ENCODE peak calls at places on chromosome 1, in seven cellular contexts. One of them, this sample, is unnamed.
A peak's percentile ranks its signal among the peaks of the same experiment; 100 is the strongest.

GRCh38 chr1:113388621-113389355 is 1.5 kb upstream of the MAGI3 start:
- DNase-seq in OCI-LY7: no peak
- DNase-seq in fibroblast of the aortic adventitia: peak; percentile 17
- DNase-seq in left ventricle myocardium inferior: no peak
- DNase-seq in choroid plexus epithelial cell: no peak
- DNase-seq in cardiac muscle cell: peak; percentile 19
- DNase-seq in astrocyte of the spinal cord: no peak
- DNase-seq in this sample: peak; percentile 2

GRCh38 chr1:235105051-235106043 is 23.3 kb downstream of the TOMM20 start:
- DNase-seq in left ventricle myocardium inferior: no peak
- DNase-seq in fibroblast of the aortic adventitia: peak; percentile 27
- DNase-seq in astrocyte of the spinal cord: no peak
- DNase-seq in OCI-LY7: peak; percentile 13
- DNase-seq in choroid plexus epithelial cell: peak; percentile 20
- DNase-seq in cardiac muscle cell: no peak
- DNase-seq in this sample: no peak

GRCh38 chr1:97366986-97367385 is 553.8 kb downstream of the DPYD start:
- DNase-seq in left ventricle myocardium inferior: no peak
- DNase-seq in choroid plexus epithelial cell: no peak
- DNase-seq in astrocyte of the spinal cord: no peak
- DNase-seq in cardiac muscle cell: no peak
- DNase-seq in fibroblast of the aortic adventitia: no peak
- DNase-seq in OCI-LY7: no peak
- DNase-seq in this sample: no peak

GRCh38 chr1:30464187-30464617 is 259.2 kb downstream of the MATN1 start:
- DNase-seq in cardiac muscle cell: no peak
- DNase-seq in OCI-LY7: no peak
- DNase-seq in fibroblast of the aortic adventitia: no peak
- DNase-seq in left ventricle myocardium inferior: no peak
- DNase-seq in astrocyte of the spinal cord: no peak
- DNase-seq in choroid plexus epithelial cell: no peak
- DNase-seq in this sample: no peak

GRCh38 chr1:42966688-42967609 is 8.3 kb upstream of the SLC2A1 start:
- DNase-seq in cardiac muscle cell: no peak
- DNase-seq in OCI-LY7: no peak
- DNase-seq in left ventricle myocardium inferior: no peak
- DNase-seq in astrocyte of the spinal cord: peak; percentile 96
- DNase-seq in choroid plexus epithelial cell: peak; percentile 95
- DNase-seq in fibroblast of the aortic adventitia: peak; percentile 84
- DNase-seq in this sample: no peak

GRCh38 chr1:7704214-7705047 is 66.7 kb upstream of the VAMP3 start:
- DNase-seq in choroid plexus epithelial cell: peak; percentile 88
- DNase-seq in left ventricle myocardium inferior: peak; percentile 96
- DNase-seq in cardiac muscle cell: peak; percentile 96
- DNase-seq in OCI-LY7: no peak
- DNase-seq in fibroblast of the aortic adventitia: peak; percentile 62
- DNase-seq in astrocyte of the spinal cord: peak; percentile 81
- DNase-seq in this sample: peak; percentile 99

GRCh38 chr1:82485591-82486369 is 685.0 kb downstream of the ADGRL2 start:
- DNase-seq in astrocyte of the spinal cord: peak; percentile 80
- DNase-seq in cardiac muscle cell: peak; percentile 18
- DNase-seq in fibroblast of the aortic adventitia: peak; percentile 60
- DNase-seq in left ventricle myocardium inferior: peak; percentile 33
- DNase-seq in choroid plexus epithelial cell: peak; percentile 85
- DNase-seq in OCI-LY7: no peak
- DNase-seq in this sample: no peak

GRCh38 chr1:234840843-234841242 is 230.9 kb upstream of the IRF2BP2 start:
- DNase-seq in OCI-LY7: no peak
- DNase-seq in choroid plexus epithelial cell: no peak
- DNase-seq in astrocyte of the spinal cord: no peak
- DNase-seq in cardiac muscle cell: no peak
- DNase-seq in left ventricle myocardium inferior: no peak
- DNase-seq in fibroblast of the aortic adventitia: no peak
- DNase-seq in this sample: no peak

GRCh38 chr1:117897551-117897950 is 31.9 kb downstream of the GDAP2 start:
- DNase-seq in OCI-LY7: no peak
- DNase-seq in choroid plexus epithelial cell: peak; percentile 52
- DNase-seq in left ventricle myocardium inferior: no peak
- DNase-seq in fibroblast of the aortic adventitia: peak; percentile 32
- DNase-seq in astrocyte of the spinal cord: no peak
- DNase-seq in cardiac muscle cell: no peak
- DNase-seq in this sample: no peak

GRCh38 chr1:159602501-159602900 is 14.9 kb downstream of the APCS start:
- DNase-seq in cardiac muscle cell: no peak
- DNase-seq in OCI-LY7: no peak
- DNase-seq in choroid plexus epithelial cell: no peak
- DNase-seq in left ventricle myocardium inferior: no peak
- DNase-seq in astrocyte of the spinal cord: no peak
- DNase-seq in fibroblast of the aortic adventitia: no peak
- DNase-seq in this sample: no peak

GRCh38 chr1:92804721-92805169 is 19.8 kb upstream of the EVI5 start:
- DNase-seq in astrocyte of the spinal cord: peak; percentile 89
- DNase-seq in left ventricle myocardium inferior: peak; percentile 63
- DNase-seq in OCI-LY7: no peak
- DNase-seq in choroid plexus epithelial cell: peak; percentile 98
- DNase-seq in fibroblast of the aortic adventitia: peak; percentile 99
- DNase-seq in cardiac muscle cell: peak; percentile 66
- DNase-seq in this sample: no peak

GRCh38 chr1:116693759-116694482 is 26.4 kb upstream of the IGSF3 start:
- DNase-seq in astrocyte of the spinal cord: peak; percentile 55
- DNase-seq in OCI-LY7: no peak
- DNase-seq in cardiac muscle cell: no peak
- DNase-seq in choroid plexus epithelial cell: peak; percentile 45
- DNase-seq in fibroblast of the aortic adventitia: peak; percentile 71
- DNase-seq in left ventricle myocardium inferior: no peak
- DNase-seq in this sample: no peak

GRCh38 chr1:7615138-7615537 is 156.0 kb upstream of the VAMP3 start:
- DNase-seq in OCI-LY7: no peak
- DNase-seq in choroid plexus epithelial cell: no peak
- DNase-seq in astrocyte of the spinal cord: no peak
- DNase-seq in fibroblast of the aortic adventitia: no peak
- DNase-seq in left ventricle myocardium inferior: no peak
- DNase-seq in cardiac muscle cell: no peak
- DNase-seq in this sample: peak; percentile 0

GRCh38 chr1:89365206-89365605 is 1.3 kb downstream of the GBP6 start:
- DNase-seq in OCI-LY7: no peak
- DNase-seq in fibroblast of the aortic adventitia: no peak
- DNase-seq in choroid plexus epithelial cell: peak; percentile 4
- DNase-seq in left ventricle myocardium inferior: no peak
- DNase-seq in astrocyte of the spinal cord: no peak
- DNase-seq in cardiac muscle cell: no peak
- DNase-seq in this sample: no peak

GRCh38 chr1:230031131-230031530 is 35.9 kb upstream of the GALNT2 start:
- DNase-seq in astrocyte of the spinal cord: no peak
- DNase-seq in cardiac muscle cell: no peak
- DNase-seq in OCI-LY7: no peak
- DNase-seq in fibroblast of the aortic adventitia: no peak
- DNase-seq in left ventricle myocardium inferior: no peak
- DNase-seq in choroid plexus epithelial cell: peak; percentile 8
- DNase-seq in this sample: no peak

GRCh38 chr1:198491596-198491995 is 48.9 kb downstream of the ATP6V1G3 start:
- DNase-seq in astrocyte of the spinal cord: no peak
- DNase-seq in fibroblast of the aortic adventitia: no peak
- DNase-seq in cardiac muscle cell: no peak
- DNase-seq in OCI-LY7: no peak
- DNase-seq in choroid plexus epithelial cell: no peak
- DNase-seq in left ventricle myocardium inferior: no peak
- DNase-seq in this sample: no peak

GRCh38 chr1:2208309-2209239 is 14.0 kb upstream of the FAAP20 start:
- DNase-seq in choroid plexus epithelial cell: peak; percentile 79
- DNase-seq in OCI-LY7: no peak
- DNase-seq in astrocyte of the spinal cord: peak; percentile 95
- DNase-seq in fibroblast of the aortic adventitia: peak; percentile 95
- DNase-seq in cardiac muscle cell: no peak
- DNase-seq in left ventricle myocardium inferior: peak; percentile 38
- DNase-seq in this sample: peak; percentile 11

GRCh38 chr1:21317035-21317689 is 26.9 kb upstream of the ECE1 start:
- DNase-seq in cardiac muscle cell: no peak
- DNase-seq in fibroblast of the aortic adventitia: peak; percentile 82
- DNase-seq in choroid plexus epithelial cell: peak; percentile 70
- DNase-seq in astrocyte of the spinal cord: no peak
- DNase-seq in OCI-LY7: no peak
- DNase-seq in left ventricle myocardium inferior: peak; percentile 80
- DNase-seq in this sample: no peak

GRCh38 chr1:245301162-245301580 is 146.4 kb downstream of the KIF26B start:
- DNase-seq in choroid plexus epithelial cell: peak; percentile 57
- DNase-seq in left ventricle myocardium inferior: peak; percentile 30
- DNase-seq in OCI-LY7: no peak
- DNase-seq in cardiac muscle cell: no peak
- DNase-seq in fibroblast of the aortic adventitia: peak; percentile 92
- DNase-seq in astrocyte of the spinal cord: no peak
- DNase-seq in this sample: no peak

GRCh38 chr1:9448132-9449105 is 90.8 kb upstream of the SLC25A33 start:
- DNase-seq in cardiac muscle cell: no peak
- DNase-seq in OCI-LY7: no peak
- DNase-seq in left ventricle myocardium inferior: no peak
- DNase-seq in fibroblast of the aortic adventitia: no peak
- DNase-seq in choroid plexus epithelial cell: peak; percentile 33
- DNase-seq in astrocyte of the spinal cord: peak; percentile 65
- DNase-seq in this sample: peak; percentile 38
- TF ChIP-seq CTCF in cardiac muscle cell: no peak
- TF ChIP-seq CTCF in OCI-LY7: peak; percentile 22
- TF ChIP-seq CTCF in left ventricle myocardium inferior: peak; percentile 38
- TF ChIP-seq CTCF in fibroblast of the aortic adventitia: no peak
- TF ChIP-seq CTCF in choroid plexus epithelial cell: peak; percentile 35
- TF ChIP-seq CTCF in astrocyte of the spinal cord: no peak
- TF ChIP-seq CTCF in this sample: no peak

GRCh38 chr1:203281851-203282661 is 23.3 kb upstream of the BTG2 start:
- DNase-seq in fibroblast of the aortic adventitia: no peak
- DNase-seq in OCI-LY7: no peak
- DNase-seq in astrocyte of the spinal cord: no peak
- DNase-seq in left ventricle myocardium inferior: no peak
- DNase-seq in cardiac muscle cell: peak; percentile 80
- DNase-seq in choroid plexus epithelial cell: no peak
- DNase-seq in this sample: no peak

GRCh38 chr1:203282720-203283542 is 22.4 kb upstream of the BTG2 start:
- DNase-seq in astrocyte of the spinal cord: no peak
- DNase-seq in cardiac muscle cell: peak; percentile 50
- DNase-seq in OCI-LY7: peak; percentile 74
- DNase-seq in left ventricle myocardium inferior: no peak
- DNase-seq in choroid plexus epithelial cell: no peak
- DNase-seq in fibroblast of the aortic adventitia: no peak
- DNase-seq in this sample: no peak

GRCh38 chr1:203280061-203280460 is 25.3 kb upstream of the BTG2 start:
- DNase-seq in left ventricle myocardium inferior: no peak
- DNase-seq in OCI-LY7: no peak
- DNase-seq in cardiac muscle cell: no peak
- DNase-seq in choroid plexus epithelial cell: no peak
- DNase-seq in fibroblast of the aortic adventitia: no peak
- DNase-seq in astrocyte of the spinal cord: no peak
- DNase-seq in this sample: no peak

GRCh38 chr1:203278885-203279406 is 26.4 kb upstream of the BTG2 start:
- DNase-seq in OCI-LY7: peak; percentile 4
- DNase-seq in fibroblast of the aortic adventitia: no peak
- DNase-seq in cardiac muscle cell: no peak
- DNase-seq in astrocyte of the spinal cord: no peak
- DNase-seq in left ventricle myocardium inferior: no peak
- DNase-seq in choroid plexus epithelial cell: no peak
- DNase-seq in this sample: no peak

DNA sequence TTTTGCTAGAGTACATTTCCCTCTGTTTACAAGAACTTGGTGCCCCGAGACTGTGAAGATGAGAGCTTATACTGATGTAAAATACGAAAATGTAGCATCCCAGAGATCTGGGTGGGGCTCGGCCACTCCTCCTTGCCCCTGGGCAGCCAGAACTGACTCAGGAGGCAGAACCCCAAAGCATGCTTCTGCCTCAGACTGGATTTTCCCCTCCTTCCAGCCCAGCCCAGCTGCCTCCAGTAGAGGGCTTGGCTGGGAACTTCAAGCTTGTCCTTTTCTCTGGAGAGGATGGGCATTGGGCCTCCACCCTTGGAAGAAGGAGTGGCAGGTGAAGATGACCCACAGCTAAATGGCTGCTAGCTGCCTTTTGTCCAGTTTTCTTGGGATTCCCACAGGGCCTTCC is 24.3 kb upstream of the BTG2 start:
- DNase-seq in cardiac muscle cell: no peak
- DNase-seq in left ventricle myocardium inferior: no peak
- DNase-seq in fibroblast of the aortic adventitia: no peak
- DNase-seq in astrocyte of the spinal cord: no peak
- DNase-seq in choroid plexus epithelial cell: no peak
- DNase-seq in OCI-LY7: peak; percentile 4
- DNase-seq in this sample: no peak
- TF ChIP-seq CTCF in cardiac muscle cell: no peak
- TF ChIP-seq CTCF in left ventricle myocardium inferior: no peak
- TF ChIP-seq CTCF in fibroblast of the aortic adventitia: peak; percentile 48
- TF ChIP-seq CTCF in astrocyte of the spinal cord: peak; percentile 6
- TF ChIP-seq CTCF in choroid plexus epithelial cell: peak; percentile 20
- TF ChIP-seq CTCF in OCI-LY7: peak; percentile 21
- TF ChIP-seq CTCF in this sample: no peak

DNA sequence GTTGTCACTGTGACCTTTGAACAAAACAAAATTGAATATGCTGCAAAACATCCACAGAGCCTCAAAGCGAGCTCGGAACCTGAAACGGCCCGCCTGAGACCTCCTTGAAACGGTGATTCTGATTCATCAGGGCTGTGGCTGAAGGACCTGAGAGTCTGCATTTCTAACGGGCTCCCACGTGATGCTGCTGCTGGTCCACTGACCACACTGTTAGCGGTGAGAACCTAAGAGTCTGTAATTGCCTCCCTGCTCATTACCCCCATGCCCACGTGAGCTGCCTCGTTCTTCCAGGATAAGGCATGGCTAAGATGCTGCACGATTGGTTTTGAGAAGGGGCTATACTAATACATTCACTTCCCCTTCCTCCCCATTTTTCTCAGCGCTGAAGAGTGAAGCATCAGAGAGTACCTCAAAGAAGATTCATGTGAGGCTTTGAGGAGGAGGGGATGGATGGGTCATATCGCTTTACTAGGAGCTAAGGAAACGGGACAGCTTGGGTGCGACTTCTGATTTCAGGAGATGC is 9.7 kb downstream of the TLR5 start:
- DNase-seq in choroid plexus epithelial cell: no peak
- DNase-seq in left ventricle myocardium inferior: no peak
- DNase-seq in fibroblast of the aortic adventitia: no peak
- DNase-seq in cardiac muscle cell: no peak
- DNase-seq in astrocyte of the spinal cord: no peak
- DNase-seq in OCI-LY7: no peak
- DNase-seq in this sample: no peak
- TF ChIP-seq CTCF in choroid plexus epithelial cell: no peak
- TF ChIP-seq CTCF in left ventricle myocardium inferior: no peak
- TF ChIP-seq CTCF in fibroblast of the aortic adventitia: no peak
- TF ChIP-seq CTCF in cardiac muscle cell: no peak
- TF ChIP-seq CTCF in astrocyte of the spinal cord: no peak
- TF ChIP-seq CTCF in OCI-LY7: no peak
- TF ChIP-seq CTCF in this sample: no peak

DNA sequence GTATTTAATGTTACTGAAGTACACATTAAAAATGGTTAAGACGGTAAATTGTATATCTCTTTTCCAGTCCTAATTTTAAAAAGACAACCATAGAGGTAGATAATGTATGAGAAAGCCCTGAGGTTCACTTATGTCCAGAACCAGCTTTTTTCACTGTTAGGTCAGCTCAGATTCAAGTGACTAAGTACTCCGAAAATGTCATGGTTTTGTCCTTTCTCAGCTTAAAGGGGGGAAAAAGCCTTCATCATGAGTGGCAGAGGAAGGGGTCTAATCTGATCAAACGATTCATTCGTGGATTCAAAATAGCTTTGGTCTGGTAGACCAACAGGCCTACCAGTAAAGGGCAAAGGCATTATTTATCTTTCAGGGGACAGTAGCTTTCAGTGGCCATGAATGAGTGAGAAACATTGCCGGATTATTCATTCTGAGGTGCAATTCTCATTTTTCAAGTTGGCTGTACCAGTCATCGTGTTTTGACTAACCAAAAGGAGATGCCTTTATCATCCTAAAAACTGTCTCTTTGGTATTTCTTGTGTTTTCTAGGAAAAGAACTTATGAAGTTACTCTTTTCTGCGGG is 208.4 kb downstream of the HHIPL2 start:
- DNase-seq in choroid plexus epithelial cell: no peak
- DNase-seq in astrocyte of the spinal cord: no peak
- DNase-seq in left ventricle myocardium inferior: no peak
- DNase-seq in cardiac muscle cell: no peak
- DNase-seq in OCI-LY7: no peak
- DNase-seq in fibroblast of the aortic adventitia: no peak
- DNase-seq in this sample: no peak
- TF ChIP-seq CTCF in choroid plexus epithelial cell: no peak
- TF ChIP-seq CTCF in astrocyte of the spinal cord: no peak
- TF ChIP-seq CTCF in left ventricle myocardium inferior: no peak
- TF ChIP-seq CTCF in cardiac muscle cell: no peak
- TF ChIP-seq CTCF in OCI-LY7: no peak
- TF ChIP-seq CTCF in fibroblast of the aortic adventitia: no peak
- TF ChIP-seq CTCF in this sample: no peak

This sample was measured in nephron progenitor cell.